ENCODE peak calls at places on chromosome 17, in five cellular contexts. H is GM20000, I is HCT116, R is AG09319, B is NCI-H2081. G is an unnamed sample.

GRCh38 chr17:7465481-7466275 is 13.8 kb downstream of the ZBTB4 start:
- DNase-seq in I (no peak), B (no peak), R (no peak), H (no peak), G (no peak)

GRCh38 chr17:16352303-16352837 is 899 bp downstream of the CENPV start:
- DNase-seq in B (peak; percentile 63), I (no peak), H (peak; percentile 60), R (no peak), G (no peak)

GRCh38 chr17:42347198-42347597 is 41.0 kb downstream of the STAT3 start:
- DNase-seq in I (peak; percentile 22), R (peak; percentile 78), B (no peak), H (no peak), G (peak; percentile 40)

GRCh38 chr17:68973098-68973929 is 18.1 kb upstream of the ABCA8 start:
- DNase-seq in R (no peak), H (no peak), B (no peak), I (no peak), G (no peak)

GRCh38 chr17:143785-144281 is 6.5 kb downstream of the SCGB1C2 start:
- DNase-seq in R (peak; percentile 23), H (peak; percentile 94), I (peak; percentile 29), B (peak; percentile 57), G (no peak)

GRCh38 chr17:31433091-31433790 is 41.8 kb downstream of the RAB11FIP4 start:
- DNase-seq in R (no peak), B (no peak), H (peak; percentile 44), I (no peak), G (peak; percentile 11)

GRCh38 chr17:4098516-4099209 is 44.2 kb downstream of the ZZEF1 start:
- DNase-seq in I (no peak), B (no peak), H (no peak), R (no peak), G (no peak)

GRCh38 chr17:29032798-29033197 is 10.1 kb upstream of the PIPOX start:
- DNase-seq in R (no peak), I (no peak), B (no peak), H (no peak), G (no peak)

GRCh38 chr17:15999974-16000827 is 577 bp downstream of the TTC19 start:
- DNase-seq in H (no peak), R (no peak), I (no peak), B (peak; percentile 63), G (no peak)

GRCh38 chr17:7839890-7840260 is 5.9 kb downstream of the KDM6B start:
- DNase-seq in R (no peak), H (no peak), I (no peak), B (no peak), G (no peak)

GRCh38 chr17:7330099-7331015 is 1.2 kb upstream of the NEURL4 start:
- DNase-seq in H (peak; percentile 87), I (peak; percentile 64), B (peak; percentile 70), R (no peak), G (peak; percentile 40)

GRCh38 chr17:51541215-51541614 is 280.9 kb downstream of the UTP18 start:
- DNase-seq in I (no peak), B (no peak), H (no peak), R (no peak), G (no peak)

GRCh38 chr17:38740016-38740415 is 8.1 kb downstream of the PCGF2 start:
- DNase-seq in H (no peak), R (no peak), I (no peak), B (no peak), G (no peak)

GRCh38 chr17:81576621-81577277 is 24.6 kb upstream of the FAAP100 start:
- DNase-seq in B (peak; percentile 38), I (no peak), R (no peak), H (no peak), G (no peak)

GRCh38 chr17:40358323-40359038 is 6.1 kb downstream of the GJD3 start:
- DNase-seq in R (peak; percentile 59), H (peak; percentile 94), I (peak; percentile 64), B (peak; percentile 85), G (no peak)

GRCh38 chr17:32927201-32927723 is 691 bp upstream of the TMEM98 start:
- DNase-seq in R (no peak), B (no peak), H (no peak), I (no peak), G (peak; percentile 60)

GRCh38 chr17:55571095-55571494 is 59.8 kb upstream of the SMIM36 start:
- DNase-seq in B (no peak), H (no peak), R (no peak), I (no peak), G (no peak)

GRCh38 chr17:42679492-42680330 is 1.9 kb downstream of the CCR10 start:
- DNase-seq in H (peak; percentile 89), R (no peak), B (peak; percentile 86), I (no peak), G (no peak)

GRCh38 chr17:38676706-38677504 is 2.1 kb upstream of the EPOP start:
- DNase-seq in B (peak; percentile 88), H (peak; percentile 85), I (peak; percentile 81), R (peak; percentile 52), G (peak; percentile 48)

GRCh38 chr17:4483012-4483840 is 15.5 kb upstream of the SPNS2 start:
- DNase-seq in H (no peak), I (peak; percentile 84), R (no peak), B (peak; percentile 44), G (no peak)

GRCh38 chr17:64230551-64231408 is 32.3 kb downstream of the TEX2 start:
- DNase-seq in R (peak; percentile 82), I (no peak), B (no peak), H (no peak), G (peak; percentile 57)

GRCh38 chr17:50176559-50177471 is 11.0 kb downstream of the SGCA start:
- DNase-seq in B (no peak), I (no peak), H (no peak), R (no peak), G (no peak)

GRCh38 chr17:64281962-64282752 is 19.1 kb upstream of the TEX2 start:
- DNase-seq in H (peak; percentile 64), I (peak; percentile 86), R (peak; percentile 50), B (peak; percentile 70), G (peak; percentile 70)

GRCh38 chr17:79878346-79878745 is 39.1 kb upstream of the CBX4 start:
- DNase-seq in H (no peak), R (no peak), I (no peak), B (no peak), G (no peak)

GRCh38 chr17:50783193-50783660 is 15.9 kb upstream of the ANKRD40CL start:
- DNase-seq in B (peak; percentile 89), I (peak; percentile 92), H (peak; percentile 88), R (peak; percentile 59), G (peak; percentile 40)

GRCh38 chr17:60159479-60159866 is 9.7 kb downstream of the CA4 start:
- DNase-seq in I (no peak), R (no peak), H (peak; percentile 9), B (no peak), G (no peak)

GRCh38 chr17:58986005-58986404 is 120.7 kb downstream of the TRIM37 start:
- DNase-seq in I (no peak), B (no peak), H (no peak), R (no peak), G (no peak)

GRCh38 chr17:51805220-51805619 is 353.3 kb downstream of the CA10 start:
- DNase-seq in R (no peak), B (no peak), H (no peak), I (no peak), G (no peak)

GRCh38 chr17:69533481-69534234 is 119.2 kb downstream of the MAP2K6 start:
- DNase-seq in H (no peak), R (no peak), I (no peak), B (no peak), G (no peak)

GRCh38 chr17:54257440-54257839 is 434.7 kb downstream of the KIF2B start:
- DNase-seq in I (no peak), R (no peak), H (no peak), B (no peak), G (no peak)

GRCh38 chr17:35879748-35880654 is at the start of gene CCL5:
- DNase-seq in I (no peak), R (no peak), B (no peak), H (peak; percentile 85), G (no peak)

GRCh38 chr17:81066771-81067315 is 31.9 kb downstream of the BAIAP2 start:
- DNase-seq in B (no peak), I (no peak), H (no peak), R (no peak), G (no peak)

GRCh38 chr17:29059281-29059680 is 16.3 kb downstream of the PIPOX start:
- DNase-seq in R (no peak), H (no peak), I (no peak), B (no peak), G (no peak)

GRCh38 chr17:58303981-58304734 is 23.4 kb upstream of the MPO start:
- DNase-seq in H (peak; percentile 91), B (peak; percentile 60), I (peak; percentile 62), R (no peak), G (no peak)

GRCh38 chr17:61580502-61580901 is 10.5 kb downstream of the NACA2 start:
- DNase-seq in B (no peak), H (no peak), R (no peak), I (no peak), G (no peak)